ENCODE peak calls at places on chromosomes 4 and X, in eight cellular contexts. One of them, this sample, is unnamed.

GRCh38 chr4:113471141-113471860 is 290.2 kb downstream of the CAMK2D start:
- DNase-seq in activated B cell treated with CpG ODN at 0.5 μM for 24 hours: no peak
- DNase-seq in nephron progenitor cell: no peak
- DNase-seq in cardiac muscle cell: peak
- DNase-seq in psoas muscle: no peak
- DNase-seq in glutamatergic neuron: no peak
- DNase-seq in tibial nerve: no peak
- DNase-seq in gastrocnemius medialis: no peak
- DNase-seq in this sample: no peak

GRCh38 chrX:125131146-125131545 is 188.5 kb upstream of the TEX13C start:
- DNase-seq in gastrocnemius medialis: no peak
- DNase-seq in activated B cell treated with CpG ODN at 0.5 μM for 24 hours: no peak
- DNase-seq in nephron progenitor cell: no peak
- DNase-seq in tibial nerve: no peak
- DNase-seq in cardiac muscle cell: no peak
- DNase-seq in glutamatergic neuron: no peak
- DNase-seq in psoas muscle: no peak
- DNase-seq in this sample: no peak

GRCh38 chrX:1336331-1337143 is at the start of gene IL3RA:
- DNase-seq in psoas muscle: no peak
- DNase-seq in gastrocnemius medialis: peak
- DNase-seq in tibial nerve: peak
- DNase-seq in glutamatergic neuron: no peak
- DNase-seq in activated B cell treated with CpG ODN at 0.5 μM for 24 hours: no peak
- DNase-seq in cardiac muscle cell: peak
- DNase-seq in nephron progenitor cell: no peak
- DNase-seq in this sample: peak

GRCh38 chr4:78612398-78613005 is 60.9 kb downstream of the ANXA3 start:
- DNase-seq in activated B cell treated with CpG ODN at 0.5 μM for 24 hours: no peak
- DNase-seq in nephron progenitor cell: no peak
- DNase-seq in glutamatergic neuron: no peak
- DNase-seq in gastrocnemius medialis: no peak
- DNase-seq in cardiac muscle cell: peak
- DNase-seq in psoas muscle: no peak
- DNase-seq in tibial nerve: peak
- DNase-seq in this sample: no peak

GRCh38 chr4:94757192-94758140 is at the start of gene BMPR1B:
- DNase-seq in cardiac muscle cell: peak
- DNase-seq in nephron progenitor cell: peak
- DNase-seq in tibial nerve: peak
- DNase-seq in psoas muscle: no peak
- DNase-seq in glutamatergic neuron: peak
- DNase-seq in activated B cell treated with CpG ODN at 0.5 μM for 24 hours: no peak
- DNase-seq in gastrocnemius medialis: no peak
- DNase-seq in this sample: peak

GRCh38 chr4:53920116-53920515 is 144.3 kb downstream of the CHIC2 start:
- DNase-seq in activated B cell treated with CpG ODN at 0.5 μM for 24 hours: no peak
- DNase-seq in psoas muscle: no peak
- DNase-seq in nephron progenitor cell: no peak
- DNase-seq in cardiac muscle cell: no peak
- DNase-seq in gastrocnemius medialis: no peak
- DNase-seq in tibial nerve: no peak
- DNase-seq in glutamatergic neuron: no peak
- DNase-seq in this sample: no peak

GRCh38 chrX:129000797-129001196 is 522.5 kb downstream of the SMARCA1 start:
- DNase-seq in nephron progenitor cell: no peak
- DNase-seq in gastrocnemius medialis: no peak
- DNase-seq in cardiac muscle cell: no peak
- DNase-seq in psoas muscle: no peak
- DNase-seq in tibial nerve: no peak
- DNase-seq in activated B cell treated with CpG ODN at 0.5 μM for 24 hours: no peak
- DNase-seq in glutamatergic neuron: no peak
- DNase-seq in this sample: no peak

GRCh38 chrX:141839856-141840255 is 1.7 kb downstream of the MAGEC3 start:
- DNase-seq in nephron progenitor cell: no peak
- DNase-seq in glutamatergic neuron: no peak
- DNase-seq in activated B cell treated with CpG ODN at 0.5 μM for 24 hours: no peak
- DNase-seq in psoas muscle: no peak
- DNase-seq in gastrocnemius medialis: no peak
- DNase-seq in cardiac muscle cell: no peak
- DNase-seq in tibial nerve: no peak
- DNase-seq in this sample: no peak

GRCh38 chr4:78320353-78320935 is 231.1 kb upstream of the ANXA3 start:
- DNase-seq in gastrocnemius medialis: no peak
- DNase-seq in nephron progenitor cell: no peak
- DNase-seq in activated B cell treated with CpG ODN at 0.5 μM for 24 hours: no peak
- DNase-seq in cardiac muscle cell: peak
- DNase-seq in glutamatergic neuron: no peak
- DNase-seq in psoas muscle: no peak
- DNase-seq in tibial nerve: no peak
- DNase-seq in this sample: no peak

GRCh38 chrX:119411959-119412358 is 12.8 kb downstream of the SLC25A43 start:
- DNase-seq in psoas muscle: no peak
- DNase-seq in gastrocnemius medialis: no peak
- DNase-seq in cardiac muscle cell: no peak
- DNase-seq in tibial nerve: no peak
- DNase-seq in activated B cell treated with CpG ODN at 0.5 μM for 24 hours: no peak
- DNase-seq in glutamatergic neuron: no peak
- DNase-seq in nephron progenitor cell: no peak
- DNase-seq in this sample: no peak

GRCh38 chr4:15250021-15250441 is 177.8 kb upstream of the C1QTNF7 start:
- DNase-seq in activated B cell treated with CpG ODN at 0.5 μM for 24 hours: no peak
- DNase-seq in cardiac muscle cell: peak
- DNase-seq in nephron progenitor cell: no peak
- DNase-seq in glutamatergic neuron: no peak
- DNase-seq in gastrocnemius medialis: no peak
- DNase-seq in tibial nerve: no peak
- DNase-seq in psoas muscle: no peak
- DNase-seq in this sample: no peak

GRCh38 chr4:1349359-1350168 is 2.6 kb downstream of the UVSSA start:
- DNase-seq in cardiac muscle cell: no peak
- DNase-seq in activated B cell treated with CpG ODN at 0.5 μM for 24 hours: no peak
- DNase-seq in nephron progenitor cell: no peak
- DNase-seq in glutamatergic neuron: no peak
- DNase-seq in gastrocnemius medialis: no peak
- DNase-seq in psoas muscle: no peak
- DNase-seq in tibial nerve: no peak
- DNase-seq in this sample: no peak

GRCh38 chr4:173852775-173853174 is 322.7 kb upstream of the HAND2 start:
- DNase-seq in tibial nerve: no peak
- DNase-seq in gastrocnemius medialis: no peak
- DNase-seq in glutamatergic neuron: no peak
- DNase-seq in activated B cell treated with CpG ODN at 0.5 μM for 24 hours: no peak
- DNase-seq in cardiac muscle cell: no peak
- DNase-seq in psoas muscle: no peak
- DNase-seq in nephron progenitor cell: no peak
- DNase-seq in this sample: no peak

GRCh38 chr4:89026542-89026941 is 30.4 kb downstream of the FAM13A start:
- DNase-seq in psoas muscle: no peak
- DNase-seq in glutamatergic neuron: no peak
- DNase-seq in tibial nerve: no peak
- DNase-seq in cardiac muscle cell: no peak
- DNase-seq in activated B cell treated with CpG ODN at 0.5 μM for 24 hours: no peak
- DNase-seq in gastrocnemius medialis: no peak
- DNase-seq in nephron progenitor cell: no peak
- DNase-seq in this sample: no peak

GRCh38 chr4:85815796-85816459 is 341.0 kb downstream of the ARHGAP24 start:
- DNase-seq in psoas muscle: no peak
- DNase-seq in activated B cell treated with CpG ODN at 0.5 μM for 24 hours: no peak
- DNase-seq in tibial nerve: no peak
- DNase-seq in nephron progenitor cell: no peak
- DNase-seq in cardiac muscle cell: no peak
- DNase-seq in gastrocnemius medialis: no peak
- DNase-seq in glutamatergic neuron: no peak
- DNase-seq in this sample: no peak

GRCh38 chr4:110840221-110840654 is 217.4 kb upstream of the PITX2 start:
- DNase-seq in tibial nerve: no peak
- DNase-seq in nephron progenitor cell: no peak
- DNase-seq in glutamatergic neuron: no peak
- DNase-seq in activated B cell treated with CpG ODN at 0.5 μM for 24 hours: no peak
- DNase-seq in psoas muscle: no peak
- DNase-seq in gastrocnemius medialis: no peak
- DNase-seq in cardiac muscle cell: peak
- DNase-seq in this sample: no peak

GRCh38 chr4:7431696-7432530 is 2.8 kb downstream of the PSAPL1 start:
- DNase-seq in glutamatergic neuron: no peak
- DNase-seq in tibial nerve: no peak
- DNase-seq in gastrocnemius medialis: no peak
- DNase-seq in cardiac muscle cell: no peak
- DNase-seq in psoas muscle: no peak
- DNase-seq in activated B cell treated with CpG ODN at 0.5 μM for 24 hours: no peak
- DNase-seq in nephron progenitor cell: no peak
- DNase-seq in this sample: no peak

GRCh38 chr4:147723316-147723715 is 8.6 kb upstream of the ARHGAP10 start:
- DNase-seq in cardiac muscle cell: peak
- DNase-seq in gastrocnemius medialis: no peak
- DNase-seq in glutamatergic neuron: no peak
- DNase-seq in tibial nerve: no peak
- DNase-seq in psoas muscle: no peak
- DNase-seq in activated B cell treated with CpG ODN at 0.5 μM for 24 hours: no peak
- DNase-seq in nephron progenitor cell: peak
- DNase-seq in this sample: no peak

DNA sequence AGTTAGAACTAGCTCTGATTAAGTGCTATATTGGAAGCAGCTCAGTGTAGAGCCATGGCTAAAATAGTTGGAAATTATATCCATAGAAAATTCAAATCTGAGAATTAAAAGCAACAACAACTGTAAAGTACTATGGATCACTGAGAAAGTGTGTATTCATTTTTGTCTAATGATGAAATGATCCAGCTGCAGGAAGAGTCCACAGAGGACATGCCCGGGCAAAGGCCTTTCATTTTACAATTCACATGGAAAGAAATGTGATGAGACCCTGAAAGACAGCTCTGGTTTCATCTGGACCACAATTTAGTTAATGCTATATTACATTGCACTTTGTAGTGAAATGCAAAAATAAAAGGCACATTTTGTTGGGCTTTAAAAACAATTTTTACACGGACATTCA is 196.8 kb upstream of the FAT1 start:
- DNase-seq in gastrocnemius medialis: no peak
- DNase-seq in activated B cell treated with CpG ODN at 0.5 μM for 24 hours: no peak
- DNase-seq in psoas muscle: no peak
- DNase-seq in tibial nerve: no peak
- DNase-seq in cardiac muscle cell: peak
- DNase-seq in glutamatergic neuron: no peak
- DNase-seq in nephron progenitor cell: no peak
- DNase-seq in this sample: no peak
- TF ChIP-seq CTCF in gastrocnemius medialis: no peak
- TF ChIP-seq CTCF in activated B cell treated with CpG ODN at 0.5 μM for 24 hours: no peak
- TF ChIP-seq CTCF in psoas muscle: no peak
- TF ChIP-seq CTCF in tibial nerve: no peak
- TF ChIP-seq CTCF in cardiac muscle cell: no peak
- TF ChIP-seq CTCF in glutamatergic neuron: no peak
- TF ChIP-seq CTCF in nephron progenitor cell: no peak
- TF ChIP-seq CTCF in this sample: no peak

DNA sequence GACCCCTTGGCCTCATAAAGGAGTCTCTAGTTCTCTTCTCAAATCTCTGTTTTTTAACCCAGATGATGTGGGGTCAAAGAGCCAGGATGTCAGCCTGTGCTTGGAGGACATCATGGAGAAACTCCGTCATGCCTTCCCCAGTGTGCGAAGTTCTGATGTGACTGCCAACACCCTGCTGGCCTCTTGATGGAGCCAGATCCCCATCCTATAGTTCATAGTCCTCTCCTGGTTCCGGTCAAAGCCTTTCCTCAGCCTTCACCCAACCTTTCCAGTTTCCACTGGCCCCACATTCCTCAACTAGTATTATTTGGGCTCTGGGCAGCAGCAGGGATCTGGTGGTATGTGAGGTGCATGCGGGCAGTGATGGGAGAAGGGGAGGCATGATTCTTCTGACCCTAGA is 30.7 kb downstream of the TAF7L start:
- DNase-seq in psoas muscle: no peak
- DNase-seq in glutamatergic neuron: no peak
- DNase-seq in activated B cell treated with CpG ODN at 0.5 μM for 24 hours: no peak
- DNase-seq in tibial nerve: no peak
- DNase-seq in nephron progenitor cell: no peak
- DNase-seq in cardiac muscle cell: peak
- DNase-seq in gastrocnemius medialis: no peak
- DNase-seq in this sample: no peak
- TF ChIP-seq CTCF in psoas muscle: no peak
- TF ChIP-seq CTCF in glutamatergic neuron: no peak
- TF ChIP-seq CTCF in activated B cell treated with CpG ODN at 0.5 μM for 24 hours: no peak
- TF ChIP-seq CTCF in tibial nerve: no peak
- TF ChIP-seq CTCF in nephron progenitor cell: no peak
- TF ChIP-seq CTCF in cardiac muscle cell: peak
- TF ChIP-seq CTCF in gastrocnemius medialis: no peak
- TF ChIP-seq CTCF in this sample: peak

GRCh38 chrX:85052207-85052606 is 48.5 kb downstream of the APOOL start:
- DNase-seq in cardiac muscle cell: peak
- DNase-seq in activated B cell treated with CpG ODN at 0.5 μM for 24 hours: no peak
- DNase-seq in gastrocnemius medialis: no peak
- DNase-seq in tibial nerve: no peak
- DNase-seq in nephron progenitor cell: no peak
- DNase-seq in glutamatergic neuron: no peak
- DNase-seq in psoas muscle: no peak
- DNase-seq in this sample: no peak

GRCh38 chrX:85051627-85052026 is 48.0 kb downstream of the APOOL start:
- DNase-seq in activated B cell treated with CpG ODN at 0.5 μM for 24 hours: no peak
- DNase-seq in psoas muscle: no peak
- DNase-seq in glutamatergic neuron: no peak
- DNase-seq in cardiac muscle cell: no peak
- DNase-seq in gastrocnemius medialis: no peak
- DNase-seq in tibial nerve: no peak
- DNase-seq in nephron progenitor cell: no peak
- DNase-seq in this sample: no peak

GRCh38 chrX:85052636-85053343 is 49.1 kb downstream of the APOOL start:
- DNase-seq in glutamatergic neuron: no peak
- DNase-seq in tibial nerve: no peak
- DNase-seq in nephron progenitor cell: no peak
- DNase-seq in activated B cell treated with CpG ODN at 0.5 μM for 24 hours: no peak
- DNase-seq in cardiac muscle cell: peak
- DNase-seq in gastrocnemius medialis: no peak
- DNase-seq in psoas muscle: no peak
- DNase-seq in this sample: no peak
- TF ChIP-seq CTCF in glutamatergic neuron: no peak
- TF ChIP-seq CTCF in tibial nerve: no peak
- TF ChIP-seq CTCF in nephron progenitor cell: no peak
- TF ChIP-seq CTCF in activated B cell treated with CpG ODN at 0.5 μM for 24 hours: no peak
- TF ChIP-seq CTCF in cardiac muscle cell: peak
- TF ChIP-seq CTCF in gastrocnemius medialis: no peak
- TF ChIP-seq CTCF in psoas muscle: peak
- TF ChIP-seq CTCF in this sample: no peak

DNA sequence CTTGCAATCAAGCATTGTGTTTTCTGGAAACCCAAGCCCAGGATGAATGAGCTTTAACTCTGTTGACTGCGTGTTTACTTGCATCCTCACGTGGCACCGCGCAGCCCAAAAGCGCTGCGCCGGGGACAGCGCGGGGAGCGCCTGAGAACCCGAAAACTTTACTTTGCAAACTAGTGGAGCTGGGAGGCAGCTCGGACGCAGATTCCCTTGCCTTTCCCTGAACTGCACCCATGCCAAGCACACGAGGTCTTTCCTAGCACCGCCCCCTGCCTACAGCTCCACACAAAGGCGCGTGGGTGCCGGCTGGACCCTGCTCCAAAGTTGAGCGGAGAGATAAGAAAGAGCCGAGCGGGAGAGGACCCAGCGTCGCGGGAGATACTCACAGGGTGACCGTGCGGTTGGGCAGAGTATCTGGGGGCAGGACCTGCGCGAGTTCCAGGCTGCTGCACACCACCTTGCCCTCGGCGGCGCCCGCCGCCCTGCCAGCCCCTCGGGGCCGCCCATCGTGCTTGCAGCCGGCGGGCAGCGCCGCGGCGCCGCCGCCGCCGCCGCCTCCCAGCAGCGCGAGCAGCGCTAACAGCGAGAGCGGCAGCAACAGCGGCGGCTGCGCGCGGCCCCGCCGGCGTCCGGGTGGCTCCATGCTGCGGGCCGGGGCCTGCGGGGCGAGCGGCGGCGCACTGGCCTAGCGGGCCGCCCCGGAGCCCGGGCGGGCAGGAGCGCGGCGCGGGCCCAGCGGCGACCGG is 550 bp downstream of the ADGRA3 start:
- DNase-seq in activated B cell treated with CpG ODN at 0.5 μM for 24 hours: no peak
- DNase-seq in gastrocnemius medialis: peak
- DNase-seq in nephron progenitor cell: peak
- DNase-seq in cardiac muscle cell: peak
- DNase-seq in psoas muscle: peak
- DNase-seq in glutamatergic neuron: peak
- DNase-seq in tibial nerve: peak
- DNase-seq in this sample: peak
- TF ChIP-seq CTCF in activated B cell treated with CpG ODN at 0.5 μM for 24 hours: no peak
- TF ChIP-seq CTCF in gastrocnemius medialis: peak
- TF ChIP-seq CTCF in nephron progenitor cell: no peak
- TF ChIP-seq CTCF in cardiac muscle cell: peak
- TF ChIP-seq CTCF in psoas muscle: peak
- TF ChIP-seq CTCF in glutamatergic neuron: no peak
- TF ChIP-seq CTCF in tibial nerve: no peak
- TF ChIP-seq CTCF in this sample: no peak

This sample was measured in GM10248.